ENCODE peak calls at places on chromosomes 5 and 9, in eight cellular contexts. One of them, this sample, is unnamed. For H3K4me1, the result is how much of the 10 kb centered on the place peaks cover.

GRCh38 chr5:18653216-18653752 is 1019.0 kb downstream of the TAF11L14 start:
- DNase-seq in H1: no peak
- DNase-seq in K562: no peak
- DNase-seq in suprapubic skin: no peak
- DNase-seq in A549: no peak
- DNase-seq in sigmoid colon: no peak
- DNase-seq in tibial nerve: no peak
- DNase-seq in upper lobe of left lung: no peak
- DNase-seq in this sample: no peak

GRCh38 chr9:92706218-92706940 is 36.4 kb upstream of the IPPK start:
- DNase-seq in H1: no peak
- DNase-seq in K562: peak
- DNase-seq in suprapubic skin: no peak
- DNase-seq in A549: no peak
- DNase-seq in sigmoid colon: no peak
- DNase-seq in tibial nerve: no peak
- DNase-seq in upper lobe of left lung: no peak
- DNase-seq in this sample: no peak

GRCh38 chr9:18706648-18707047 is 232.7 kb downstream of the ADAMTSL1 start:
- DNase-seq in H1: no peak
- DNase-seq in K562: no peak
- DNase-seq in suprapubic skin: no peak
- DNase-seq in A549: no peak
- DNase-seq in sigmoid colon: no peak
- DNase-seq in tibial nerve: no peak
- DNase-seq in upper lobe of left lung: peak
- DNase-seq in this sample: no peak

GRCh38 chr5:73748510-73749410 is 122.8 kb downstream of the ARHGEF28 start:
- DNase-seq in H1: no peak
- DNase-seq in K562: no peak
- DNase-seq in suprapubic skin: no peak
- DNase-seq in A549: no peak
- DNase-seq in sigmoid colon: no peak
- DNase-seq in tibial nerve: peak
- DNase-seq in upper lobe of left lung: no peak
- DNase-seq in this sample: peak

GRCh38 chr9:12708562-12709298 is 15.5 kb downstream of the TYRP1 start:
- DNase-seq in H1: no peak
- DNase-seq in K562: no peak
- DNase-seq in suprapubic skin: no peak
- DNase-seq in A549: no peak
- DNase-seq in sigmoid colon: no peak
- DNase-seq in tibial nerve: no peak
- DNase-seq in upper lobe of left lung: no peak
- DNase-seq in this sample: no peak

GRCh38 chr5:72503888-72504491 is 3.2 kb downstream of the ZNF366 start:
- DNase-seq in H1: no peak
- DNase-seq in K562: peak
- DNase-seq in suprapubic skin: no peak
- DNase-seq in A549: peak
- DNase-seq in sigmoid colon: no peak
- DNase-seq in tibial nerve: no peak
- DNase-seq in upper lobe of left lung: peak
- DNase-seq in this sample: no peak

GRCh38 chr5:23001120-23001519 is 148.0 kb upstream of the CDH12 start:
- DNase-seq in H1: no peak
- DNase-seq in K562: no peak
- DNase-seq in suprapubic skin: no peak
- DNase-seq in A549: no peak
- DNase-seq in sigmoid colon: no peak
- DNase-seq in tibial nerve: no peak
- DNase-seq in upper lobe of left lung: no peak
- DNase-seq in this sample: no peak

GRCh38 chr5:71767661-71768060 is 48.6 kb downstream of the CARTPT start:
- DNase-seq in H1: no peak
- DNase-seq in K562: no peak
- DNase-seq in suprapubic skin: no peak
- DNase-seq in A549: no peak
- DNase-seq in sigmoid colon: no peak
- DNase-seq in tibial nerve: no peak
- DNase-seq in upper lobe of left lung: no peak
- DNase-seq in this sample: no peak

GRCh38 chr5:27592231-27592630 is 553.8 kb upstream of the CDH9 start:
- DNase-seq in H1: no peak
- DNase-seq in K562: no peak
- DNase-seq in suprapubic skin: no peak
- DNase-seq in A549: no peak
- DNase-seq in sigmoid colon: no peak
- DNase-seq in tibial nerve: no peak
- DNase-seq in upper lobe of left lung: no peak
- DNase-seq in this sample: no peak

GRCh38 chr5:82307431-82307830 is 29.3 kb upstream of the RPS23 start:
- DNase-seq in H1: no peak
- DNase-seq in K562: no peak
- DNase-seq in suprapubic skin: no peak
- DNase-seq in A549: no peak
- DNase-seq in sigmoid colon: no peak
- DNase-seq in tibial nerve: no peak
- DNase-seq in upper lobe of left lung: no peak
- DNase-seq in this sample: no peak

GRCh38 chr9:3906437-3907213 is 380.8 kb upstream of the RFX3 start:
- DNase-seq in H1: no peak
- DNase-seq in K562: no peak
- DNase-seq in suprapubic skin: no peak
- DNase-seq in A549: peak
- DNase-seq in sigmoid colon: no peak
- DNase-seq in tibial nerve: no peak
- DNase-seq in upper lobe of left lung: no peak
- DNase-seq in this sample: no peak

GRCh38 chr9:86321373-86321772 is 32.8 kb downstream of the TUT7 start:
- DNase-seq in H1: no peak
- DNase-seq in K562: no peak
- DNase-seq in suprapubic skin: no peak
- DNase-seq in A549: no peak
- DNase-seq in sigmoid colon: no peak
- DNase-seq in tibial nerve: no peak
- DNase-seq in upper lobe of left lung: no peak
- DNase-seq in this sample: no peak

GRCh38 chr9:93200449-93200742 is 16.5 kb downstream of the WNK2 start:
- DNase-seq in H1: no peak
- DNase-seq in K562: no peak
- DNase-seq in suprapubic skin: no peak
- DNase-seq in A549: no peak
- DNase-seq in sigmoid colon: no peak
- DNase-seq in tibial nerve: no peak
- DNase-seq in upper lobe of left lung: no peak
- DNase-seq in this sample: no peak

GRCh38 chr9:5447337-5447736 is 3.0 kb upstream of the CD274 start:
- DNase-seq in H1: no peak
- DNase-seq in K562: no peak
- DNase-seq in suprapubic skin: no peak
- DNase-seq in A549: no peak
- DNase-seq in sigmoid colon: no peak
- DNase-seq in tibial nerve: no peak
- DNase-seq in upper lobe of left lung: no peak
- DNase-seq in this sample: no peak

GRCh38 chr5:113378960-113379541 is 55.7 kb downstream of the TSSK1B start:
- DNase-seq in H1: peak
- DNase-seq in K562: peak
- DNase-seq in suprapubic skin: no peak
- DNase-seq in A549: peak
- DNase-seq in sigmoid colon: no peak
- DNase-seq in tibial nerve: no peak
- DNase-seq in upper lobe of left lung: no peak
- DNase-seq in this sample: peak

GRCh38 chr5:150000990-150001659 is 586 bp downstream of the HMGXB3 start:
- DNase-seq in H1: no peak
- DNase-seq in K562: peak
- DNase-seq in suprapubic skin: peak
- DNase-seq in A549: peak
- DNase-seq in sigmoid colon: peak
- DNase-seq in tibial nerve: no peak
- DNase-seq in upper lobe of left lung: peak
- DNase-seq in this sample: no peak

GRCh38 chr9:132024589-132024988 is 55.1 kb downstream of the MED27 start:
- DNase-seq in H1: no peak
- DNase-seq in K562: no peak
- DNase-seq in suprapubic skin: no peak
- DNase-seq in A549: no peak
- DNase-seq in sigmoid colon: no peak
- DNase-seq in tibial nerve: no peak
- DNase-seq in upper lobe of left lung: no peak
- DNase-seq in this sample: no peak

GRCh38 chr9:127848756-127849504 is 5.5 kb downstream of the ENG start:
- DNase-seq in H1: no peak
- DNase-seq in K562: no peak
- DNase-seq in suprapubic skin: no peak
- DNase-seq in A549: no peak
- DNase-seq in sigmoid colon: no peak
- DNase-seq in tibial nerve: no peak
- DNase-seq in upper lobe of left lung: no peak
- DNase-seq in this sample: no peak

GRCh38 chr5:1199649-1200494 is 1.5 kb upstream of the SLC6A19 start:
- DNase-seq in H1: no peak
- DNase-seq in K562: peak
- DNase-seq in suprapubic skin: no peak
- DNase-seq in A549: no peak
- DNase-seq in sigmoid colon: no peak
- DNase-seq in tibial nerve: no peak
- DNase-seq in upper lobe of left lung: peak
- DNase-seq in this sample: no peak

GRCh38 chr9:82466616-82467251 is 478.2 kb downstream of the SPATA31D1 start:
- DNase-seq in H1: peak
- DNase-seq in K562: no peak
- DNase-seq in suprapubic skin: no peak
- DNase-seq in A549: no peak
- DNase-seq in sigmoid colon: no peak
- DNase-seq in tibial nerve: no peak
- DNase-seq in upper lobe of left lung: no peak
- DNase-seq in this sample: no peak

GRCh38 chr9:128257086-128257825 is 18.6 kb downstream of the GOLGA2 start:
- DNase-seq in H1: no peak
- DNase-seq in K562: no peak
- DNase-seq in suprapubic skin: no peak
- DNase-seq in A549: no peak
- DNase-seq in sigmoid colon: no peak
- DNase-seq in tibial nerve: no peak
- DNase-seq in upper lobe of left lung: no peak
- DNase-seq in this sample: no peak

GRCh38 chr9:81620009-81620405 is 69.3 kb downstream of the TLE1 start:
- DNase-seq in H1: no peak
- DNase-seq in K562: no peak
- DNase-seq in suprapubic skin: no peak
- DNase-seq in A549: no peak
- DNase-seq in sigmoid colon: no peak
- DNase-seq in tibial nerve: no peak
- DNase-seq in upper lobe of left lung: no peak
- DNase-seq in this sample: no peak

GRCh38 chr9:74940600-74940999 is 12.1 kb downstream of the C9orf40 start:
- DNase-seq in H1: no peak
- DNase-seq in K562: no peak
- DNase-seq in suprapubic skin: no peak
- DNase-seq in A549: no peak
- DNase-seq in sigmoid colon: no peak
- DNase-seq in tibial nerve: no peak
- DNase-seq in upper lobe of left lung: no peak
- DNase-seq in this sample: no peak

GRCh38 chr9:95901506-95901905 is 26.0 kb downstream of the ERCC6L2 start:
- DNase-seq in H1: no peak
- DNase-seq in K562: no peak
- DNase-seq in suprapubic skin: no peak
- DNase-seq in A549: no peak
- DNase-seq in sigmoid colon: no peak
- DNase-seq in tibial nerve: no peak
- DNase-seq in upper lobe of left lung: no peak
- DNase-seq in this sample: no peak

GRCh38 chr9:127575875-127576778 is 36.0 kb upstream of the STXBP1 start:
- DNase-seq in H1: no peak
- DNase-seq in K562: no peak
- DNase-seq in suprapubic skin: no peak
- DNase-seq in A549: no peak
- DNase-seq in sigmoid colon: no peak
- DNase-seq in tibial nerve: no peak
- DNase-seq in upper lobe of left lung: no peak
- DNase-seq in this sample: no peak

GRCh38 chr5:35815089-35815936 is 41.4 kb upstream of the IL7R start:
- DNase-seq in H1: no peak
- DNase-seq in K562: peak
- DNase-seq in suprapubic skin: no peak
- DNase-seq in A549: no peak
- DNase-seq in sigmoid colon: no peak
- DNase-seq in tibial nerve: no peak
- DNase-seq in upper lobe of left lung: no peak
- DNase-seq in this sample: no peak
- H3K4me1 ChIP-seq in H1: under half
- H3K4me1 ChIP-seq in K562: under half
- H3K4me1 ChIP-seq in suprapubic skin: under half
- H3K4me1 ChIP-seq in A549: under half
- H3K4me1 ChIP-seq in sigmoid colon: under half
- H3K4me1 ChIP-seq in tibial nerve: under half
- H3K4me1 ChIP-seq in upper lobe of left lung: under half
- H3K4me1 ChIP-seq in this sample: under half

GRCh38 chr5:11143456-11144267 is 382.6 kb upstream of the DAP start:
- DNase-seq in H1: no peak
- DNase-seq in K562: no peak
- DNase-seq in suprapubic skin: no peak
- DNase-seq in A549: no peak
- DNase-seq in sigmoid colon: no peak
- DNase-seq in tibial nerve: no peak
- DNase-seq in upper lobe of left lung: no peak
- DNase-seq in this sample: no peak
- TF ChIP-seq EP300 in H1: no peak
- TF ChIP-seq EP300 in K562: no peak
- TF ChIP-seq EP300 in suprapubic skin: no peak
- TF ChIP-seq EP300 in A549: no peak
- TF ChIP-seq EP300 in sigmoid colon: no peak
- TF ChIP-seq EP300 in tibial nerve: no peak
- TF ChIP-seq EP300 in upper lobe of left lung: no peak
- TF ChIP-seq EP300 in this sample: no peak

DNA sequence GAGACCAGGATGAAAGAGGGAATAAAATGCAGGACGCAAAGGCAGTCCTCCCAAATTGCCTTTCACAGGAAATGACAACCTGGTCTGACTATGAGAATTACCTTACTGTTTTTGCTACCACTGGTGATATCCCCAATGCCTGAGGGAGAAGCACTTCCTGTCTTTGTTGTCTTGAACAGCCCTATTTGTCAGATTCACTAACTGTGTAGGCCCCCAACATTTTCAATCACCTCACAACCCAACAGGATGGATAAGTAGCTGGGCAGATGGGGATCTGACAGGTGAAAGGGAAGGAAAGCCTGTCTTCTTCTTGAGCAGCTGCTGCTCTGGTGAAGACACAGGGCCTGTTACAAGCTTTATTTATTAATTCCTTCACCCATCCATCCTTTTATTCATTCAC is 9.7 kb downstream of the ESM1 start:
- DNase-seq in H1: no peak
- DNase-seq in K562: no peak
- DNase-seq in suprapubic skin: no peak
- DNase-seq in A549: no peak
- DNase-seq in sigmoid colon: no peak
- DNase-seq in tibial nerve: no peak
- DNase-seq in upper lobe of left lung: no peak
- DNase-seq in this sample: no peak
- TF ChIP-seq CTCF in H1: no peak
- TF ChIP-seq CTCF in K562: no peak
- TF ChIP-seq CTCF in suprapubic skin: no peak
- TF ChIP-seq CTCF in A549: no peak
- TF ChIP-seq CTCF in sigmoid colon: no peak
- TF ChIP-seq CTCF in tibial nerve: no peak
- TF ChIP-seq CTCF in upper lobe of left lung: no peak
- TF ChIP-seq CTCF in this sample: no peak

GRCh38 chr5:147985593-147985992 is 78.2 kb upstream of the SPINK5 start:
- DNase-seq in H1: no peak
- DNase-seq in K562: no peak
- DNase-seq in suprapubic skin: no peak
- DNase-seq in A549: no peak
- DNase-seq in sigmoid colon: no peak
- DNase-seq in tibial nerve: no peak
- DNase-seq in upper lobe of left lung: no peak
- DNase-seq in this sample: no peak
- H3K4me1 ChIP-seq in H1: under half
- H3K4me1 ChIP-seq in K562: under half
- H3K4me1 ChIP-seq in suprapubic skin: under half
- H3K4me1 ChIP-seq in A549: under half
- H3K4me1 ChIP-seq in sigmoid colon: under half
- H3K4me1 ChIP-seq in tibial nerve: under half
- H3K4me1 ChIP-seq in upper lobe of left lung: under half
- H3K4me1 ChIP-seq in this sample: under half

This sample was measured in ovary.